ENCODE peak calls at places on chromosome 16, in five cellular contexts. One of them, this sample, is unnamed.

GRCh38 chr16:30351586-30352419 is 3.3 kb downstream of the CD2BP2 start:
- DNase-seq in left kidney: no peak
- DNase-seq in NCI-H1105: no peak
- DNase-seq in left colon: peak
- DNase-seq in CD8-positive, alpha-beta T cell: no peak
- DNase-seq in this sample: no peak

GRCh38 chr16:22235839-22236745 is 30.0 kb downstream of the EEF2K start:
- DNase-seq in CD8-positive, alpha-beta T cell: no peak
- DNase-seq in NCI-H1105: no peak
- DNase-seq in left kidney: no peak
- DNase-seq in left colon: peak
- DNase-seq in this sample: no peak

GRCh38 chr16:53865492-53865863 is 161.5 kb downstream of the FTO start:
- DNase-seq in left colon: no peak
- DNase-seq in CD8-positive, alpha-beta T cell: no peak
- DNase-seq in NCI-H1105: no peak
- DNase-seq in left kidney: no peak
- DNase-seq in this sample: no peak

GRCh38 chr16:83350466-83350865 is 457.3 kb upstream of the HSBP1 start:
- DNase-seq in left colon: no peak
- DNase-seq in CD8-positive, alpha-beta T cell: no peak
- DNase-seq in NCI-H1105: no peak
- DNase-seq in left kidney: no peak
- DNase-seq in this sample: no peak

GRCh38 chr16:19583665-19584300 is 28.3 kb downstream of the VPS35L start:
- DNase-seq in NCI-H1105: no peak
- DNase-seq in left colon: no peak
- DNase-seq in left kidney: peak
- DNase-seq in CD8-positive, alpha-beta T cell: no peak
- DNase-seq in this sample: no peak

GRCh38 chr16:73196670-73197069 is 148.7 kb upstream of the ZFHX3 start:
- DNase-seq in left colon: peak
- DNase-seq in NCI-H1105: no peak
- DNase-seq in CD8-positive, alpha-beta T cell: no peak
- DNase-seq in left kidney: peak
- DNase-seq in this sample: peak

GRCh38 chr16:8905168-8905762 is 23.1 kb downstream of the LITAFD start:
- DNase-seq in left kidney: peak
- DNase-seq in CD8-positive, alpha-beta T cell: no peak
- DNase-seq in NCI-H1105: no peak
- DNase-seq in left colon: no peak
- DNase-seq in this sample: no peak

GRCh38 chr16:71467810-71468209 is 5.8 kb upstream of the ZNF23 start:
- DNase-seq in left colon: no peak
- DNase-seq in CD8-positive, alpha-beta T cell: no peak
- DNase-seq in NCI-H1105: no peak
- DNase-seq in left kidney: peak
- DNase-seq in this sample: peak

GRCh38 chr16:77290451-77291110 is 91.4 kb downstream of the SYCE1L start:
- DNase-seq in NCI-H1105: peak
- DNase-seq in left colon: no peak
- DNase-seq in left kidney: peak
- DNase-seq in CD8-positive, alpha-beta T cell: no peak
- DNase-seq in this sample: no peak

GRCh38 chr16:79297805-79298204 is 302.7 kb downstream of the MAF start:
- DNase-seq in CD8-positive, alpha-beta T cell: no peak
- DNase-seq in NCI-H1105: no peak
- DNase-seq in left colon: no peak
- DNase-seq in left kidney: no peak
- DNase-seq in this sample: no peak

GRCh38 chr16:28082624-28083023 is 19.1 kb upstream of the GSG1L start:
- DNase-seq in left kidney: no peak
- DNase-seq in NCI-H1105: no peak
- DNase-seq in CD8-positive, alpha-beta T cell: no peak
- DNase-seq in left colon: no peak
- DNase-seq in this sample: no peak

GRCh38 chr16:10881479-10882030 is 4.6 kb downstream of the CIITA start:
- DNase-seq in NCI-H1105: no peak
- DNase-seq in left colon: no peak
- DNase-seq in CD8-positive, alpha-beta T cell: no peak
- DNase-seq in left kidney: no peak
- DNase-seq in this sample: no peak

GRCh38 chr16:21953541-21953902 is 361 bp downstream of the UQCRC2 start:
- DNase-seq in NCI-H1105: no peak
- DNase-seq in CD8-positive, alpha-beta T cell: no peak
- DNase-seq in left kidney: no peak
- DNase-seq in left colon: no peak
- DNase-seq in this sample: no peak

GRCh38 chr16:1347286-1347855 is 4.3 kb downstream of the TSR3 start:
- DNase-seq in left colon: no peak
- DNase-seq in CD8-positive, alpha-beta T cell: no peak
- DNase-seq in left kidney: no peak
- DNase-seq in NCI-H1105: no peak
- DNase-seq in this sample: no peak

GRCh38 chr16:69796285-69797118 is 34.4 kb downstream of the WWP2 start:
- DNase-seq in CD8-positive, alpha-beta T cell: no peak
- DNase-seq in left kidney: peak
- DNase-seq in NCI-H1105: peak
- DNase-seq in left colon: no peak
- DNase-seq in this sample: peak

GRCh38 chr16:54236761-54237160 is 49.8 kb downstream of the IRX3 start:
- DNase-seq in NCI-H1105: no peak
- DNase-seq in left colon: no peak
- DNase-seq in CD8-positive, alpha-beta T cell: no peak
- DNase-seq in left kidney: no peak
- DNase-seq in this sample: no peak

GRCh38 chr16:78133919-78134318 is 34.5 kb downstream of the WWOX start:
- DNase-seq in CD8-positive, alpha-beta T cell: no peak
- DNase-seq in left colon: no peak
- DNase-seq in left kidney: no peak
- DNase-seq in NCI-H1105: no peak
- DNase-seq in this sample: no peak

GRCh38 chr16:75062135-75062943 is 54.2 kb downstream of the LDHD start:
- DNase-seq in left kidney: no peak
- DNase-seq in CD8-positive, alpha-beta T cell: no peak
- DNase-seq in NCI-H1105: no peak
- DNase-seq in left colon: no peak
- DNase-seq in this sample: no peak

GRCh38 chr16:727291-727977 is 528 bp downstream of the HAGHL start:
- DNase-seq in NCI-H1105: no peak
- DNase-seq in left colon: no peak
- DNase-seq in left kidney: peak
- DNase-seq in CD8-positive, alpha-beta T cell: peak
- DNase-seq in this sample: no peak

GRCh38 chr16:11316331-11317015 is 28.8 kb upstream of the RMI2 start:
- DNase-seq in NCI-H1105: no peak
- DNase-seq in left kidney: peak
- DNase-seq in CD8-positive, alpha-beta T cell: no peak
- DNase-seq in left colon: no peak
- DNase-seq in this sample: peak

GRCh38 chr16:17476414-17477259 is 5.9 kb upstream of the XYLT1 start:
- DNase-seq in NCI-H1105: peak
- DNase-seq in left kidney: peak
- DNase-seq in left colon: peak
- DNase-seq in CD8-positive, alpha-beta T cell: peak
- DNase-seq in this sample: peak

GRCh38 chr16:85079785-85080602 is 32.3 kb downstream of the CIBAR2 start:
- DNase-seq in left kidney: no peak
- DNase-seq in left colon: no peak
- DNase-seq in CD8-positive, alpha-beta T cell: no peak
- DNase-seq in NCI-H1105: no peak
- DNase-seq in this sample: no peak

GRCh38 chr16:1346422-1347285 is 5.0 kb downstream of the TSR3 start:
- DNase-seq in CD8-positive, alpha-beta T cell: no peak
- DNase-seq in left colon: no peak
- DNase-seq in left kidney: no peak
- DNase-seq in NCI-H1105: no peak
- DNase-seq in this sample: no peak

GRCh38 chr16:57432505-57432904 is 14.7 kb downstream of the CIAPIN1 start:
- DNase-seq in CD8-positive, alpha-beta T cell: no peak
- DNase-seq in NCI-H1105: no peak
- DNase-seq in left colon: no peak
- DNase-seq in left kidney: no peak
- DNase-seq in this sample: no peak

GRCh38 chr16:1333149-1333812 is at the start of gene BAIAP3:
- DNase-seq in left colon: no peak
- DNase-seq in NCI-H1105: no peak
- DNase-seq in left kidney: peak
- DNase-seq in CD8-positive, alpha-beta T cell: no peak
- DNase-seq in this sample: peak

GRCh38 chr16:30893082-30893743 is 664 bp downstream of the BCL7C start:
- DNase-seq in left colon: no peak
- DNase-seq in CD8-positive, alpha-beta T cell: no peak
- DNase-seq in left kidney: no peak
- DNase-seq in NCI-H1105: no peak
- DNase-seq in this sample: no peak

GRCh38 chr16:11087691-11088431 is 143.5 kb downstream of the CLEC16A start:
- DNase-seq in left colon: no peak
- DNase-seq in left kidney: no peak
- DNase-seq in CD8-positive, alpha-beta T cell: no peak
- DNase-seq in NCI-H1105: no peak
- DNase-seq in this sample: no peak

GRCh38 chr16:75044800-75045361 is 46.1 kb downstream of the ZNRF1 start:
- DNase-seq in left kidney: no peak
- DNase-seq in NCI-H1105: no peak
- DNase-seq in CD8-positive, alpha-beta T cell: no peak
- DNase-seq in left colon: no peak
- DNase-seq in this sample: no peak

GRCh38 chr16:85898521-85899442 is at the start of gene IRF8:
- DNase-seq in left colon: peak
- DNase-seq in CD8-positive, alpha-beta T cell: peak
- DNase-seq in left kidney: peak
- DNase-seq in NCI-H1105: peak
- DNase-seq in this sample: peak

GRCh38 chr16:89917773-89918452 is 749 bp upstream of the MC1R start:
- DNase-seq in NCI-H1105: peak
- DNase-seq in CD8-positive, alpha-beta T cell: peak
- DNase-seq in left colon: peak
- DNase-seq in left kidney: peak
- DNase-seq in this sample: peak

GRCh38 chr16:80735846-80736245 is 68.6 kb downstream of the CDYL2 start:
- DNase-seq in CD8-positive, alpha-beta T cell: no peak
- DNase-seq in left colon: no peak
- DNase-seq in NCI-H1105: no peak
- DNase-seq in left kidney: no peak
- DNase-seq in this sample: no peak

This sample was measured in ecto neural progenitor cell.